ENCODE peak calls at places on chromosomes 7 and 10, in five cellular contexts. One of them, this sample, is unnamed.

GRCh38 chr7:157932498-157933218 is 595.9 kb downstream of the DNAJB6 start:
- DNase-seq in transverse colon: no peak
- DNase-seq in GM23338: no peak
- DNase-seq in sigmoid colon: no peak
- DNase-seq in MM.1S: no peak
- DNase-seq in this sample: no peak

GRCh38 chr10:93947055-93947454 is 46.7 kb upstream of the PLCE1 start:
- DNase-seq in transverse colon: no peak
- DNase-seq in MM.1S: no peak
- DNase-seq in GM23338: peak
- DNase-seq in sigmoid colon: no peak
- DNase-seq in this sample: no peak

GRCh38 chr7:84686373-84686772 is 491.8 kb upstream of the SEMA3A start:
- DNase-seq in MM.1S: no peak
- DNase-seq in sigmoid colon: no peak
- DNase-seq in GM23338: no peak
- DNase-seq in transverse colon: no peak
- DNase-seq in this sample: no peak

GRCh38 chr7:25944777-25945176 is 207.2 kb upstream of the NFE2L3 start:
- DNase-seq in transverse colon: peak
- DNase-seq in MM.1S: no peak
- DNase-seq in sigmoid colon: no peak
- DNase-seq in GM23338: peak
- DNase-seq in this sample: no peak

GRCh38 chr10:64306888-64307287 is 785.7 kb downstream of the REEP3 start:
- DNase-seq in MM.1S: no peak
- DNase-seq in GM23338: no peak
- DNase-seq in sigmoid colon: no peak
- DNase-seq in transverse colon: no peak
- DNase-seq in this sample: no peak

GRCh38 chr7:154753226-154753625 is 249.7 kb downstream of the PAXIP1 start:
- DNase-seq in sigmoid colon: no peak
- DNase-seq in transverse colon: no peak
- DNase-seq in GM23338: no peak
- DNase-seq in MM.1S: no peak
- DNase-seq in this sample: no peak

GRCh38 chr10:77889277-77889903 is 37.2 kb downstream of the DLG5 start:
- DNase-seq in transverse colon: peak
- DNase-seq in sigmoid colon: no peak
- DNase-seq in GM23338: peak
- DNase-seq in MM.1S: no peak
- DNase-seq in this sample: no peak

GRCh38 chr10:8137272-8137680 is 82.8 kb downstream of the GATA3 start:
- DNase-seq in GM23338: no peak
- DNase-seq in sigmoid colon: no peak
- DNase-seq in transverse colon: no peak
- DNase-seq in MM.1S: no peak
- DNase-seq in this sample: no peak

GRCh38 chr10:129963831-129964501 is at the start of gene EBF3:
- DNase-seq in transverse colon: peak
- DNase-seq in MM.1S: no peak
- DNase-seq in sigmoid colon: peak
- DNase-seq in GM23338: peak
- DNase-seq in this sample: no peak

GRCh38 chr10:110850990-110851389 is 20.7 kb upstream of the PDCD4 start:
- DNase-seq in sigmoid colon: peak
- DNase-seq in transverse colon: no peak
- DNase-seq in MM.1S: no peak
- DNase-seq in GM23338: no peak
- DNase-seq in this sample: no peak

GRCh38 chr7:14380881-14381280 is 391.4 kb upstream of the ETV1 start:
- DNase-seq in sigmoid colon: no peak
- DNase-seq in transverse colon: no peak
- DNase-seq in MM.1S: no peak
- DNase-seq in GM23338: peak
- DNase-seq in this sample: no peak

GRCh38 chr10:88168171-88169036 is 305.0 kb downstream of the PTEN start:
- DNase-seq in GM23338: no peak
- DNase-seq in transverse colon: no peak
- DNase-seq in sigmoid colon: no peak
- DNase-seq in MM.1S: no peak
- DNase-seq in this sample: no peak

GRCh38 chr7:127391591-127392181 is 822 bp downstream of the ZNF800 start:
- DNase-seq in MM.1S: peak
- DNase-seq in GM23338: peak
- DNase-seq in transverse colon: peak
- DNase-seq in sigmoid colon: no peak
- DNase-seq in this sample: no peak

GRCh38 chr10:93594518-93594917 is 6.5 kb downstream of the RBP4 start:
- DNase-seq in sigmoid colon: no peak
- DNase-seq in transverse colon: no peak
- DNase-seq in GM23338: no peak
- DNase-seq in MM.1S: no peak
- DNase-seq in this sample: no peak

GRCh38 chr10:69800109-69800508 is 1.6 kb upstream of the COL13A1 start:
- DNase-seq in MM.1S: peak
- DNase-seq in sigmoid colon: no peak
- DNase-seq in transverse colon: peak
- DNase-seq in GM23338: peak
- DNase-seq in this sample: no peak

GRCh38 chr10:89236221-89236620 is 15.4 kb downstream of the LIPA start:
- DNase-seq in GM23338: no peak
- DNase-seq in MM.1S: no peak
- DNase-seq in transverse colon: no peak
- DNase-seq in sigmoid colon: no peak
- DNase-seq in this sample: no peak

GRCh38 chr7:96004598-96004997 is 232.2 kb downstream of the DYNC1I1 start:
- DNase-seq in GM23338: no peak
- DNase-seq in transverse colon: no peak
- DNase-seq in sigmoid colon: no peak
- DNase-seq in MM.1S: no peak
- DNase-seq in this sample: no peak

GRCh38 chr10:80104066-80104926 is 25.8 kb downstream of the TMEM254 start:
- DNase-seq in GM23338: no peak
- DNase-seq in MM.1S: no peak
- DNase-seq in sigmoid colon: no peak
- DNase-seq in transverse colon: no peak
- DNase-seq in this sample: peak

GRCh38 chr10:78196964-78197363 is 163.3 kb downstream of the RPS24 start:
- DNase-seq in GM23338: no peak
- DNase-seq in sigmoid colon: no peak
- DNase-seq in transverse colon: no peak
- DNase-seq in MM.1S: no peak
- DNase-seq in this sample: no peak

GRCh38 chr10:61792921-61793320 is 108.6 kb upstream of the ARID5B start:
- DNase-seq in transverse colon: no peak
- DNase-seq in GM23338: no peak
- DNase-seq in MM.1S: no peak
- DNase-seq in sigmoid colon: no peak
- DNase-seq in this sample: no peak

DNA sequence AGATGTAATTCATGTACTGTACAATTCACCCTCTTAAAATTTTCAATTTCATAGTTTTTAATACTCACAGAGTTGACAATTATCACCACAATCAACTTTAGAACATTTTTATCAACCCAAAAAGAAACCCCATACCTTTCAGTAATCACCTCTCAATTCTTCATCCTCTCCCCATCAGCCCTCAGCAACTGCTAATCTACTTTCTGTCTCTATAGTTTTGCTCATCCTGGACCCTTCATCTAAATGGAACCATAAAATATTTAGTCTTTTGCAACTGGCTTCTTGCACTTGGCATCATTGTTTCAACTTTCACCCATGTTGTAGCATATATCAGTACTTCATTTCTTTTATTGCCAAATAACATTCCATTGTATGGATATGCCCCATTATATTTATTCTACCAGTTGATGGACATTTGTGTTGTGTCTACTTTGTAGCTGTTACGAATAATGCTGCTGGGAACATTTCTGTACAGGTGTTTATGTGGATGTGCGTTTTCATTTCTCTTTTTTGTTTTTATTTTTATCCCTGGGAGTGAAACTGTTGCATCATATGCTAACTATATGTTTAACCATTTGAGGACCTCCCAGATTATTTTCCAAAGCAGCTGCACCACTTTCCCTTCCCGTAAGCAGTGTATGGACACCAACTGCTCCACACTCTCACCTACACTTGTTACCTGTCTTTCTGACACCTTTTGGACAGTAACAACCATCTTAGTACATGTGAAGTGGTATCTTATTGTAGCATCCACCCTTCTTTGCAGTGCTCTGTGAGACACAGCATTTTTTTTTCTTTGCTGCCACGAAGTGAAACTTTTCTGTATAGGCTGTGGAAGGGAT is 65.4 kb upstream of the APBB1IP start:
- DNase-seq in MM.1S: peak
- DNase-seq in GM23338: no peak
- DNase-seq in sigmoid colon: no peak
- DNase-seq in transverse colon: no peak
- DNase-seq in this sample: no peak
- H3K4me3 ChIP-seq in MM.1S: peak
- H3K4me3 ChIP-seq in GM23338: no peak
- H3K4me3 ChIP-seq in sigmoid colon: no peak
- H3K4me3 ChIP-seq in transverse colon: no peak
- H3K4me3 ChIP-seq in this sample: no peak

DNA sequence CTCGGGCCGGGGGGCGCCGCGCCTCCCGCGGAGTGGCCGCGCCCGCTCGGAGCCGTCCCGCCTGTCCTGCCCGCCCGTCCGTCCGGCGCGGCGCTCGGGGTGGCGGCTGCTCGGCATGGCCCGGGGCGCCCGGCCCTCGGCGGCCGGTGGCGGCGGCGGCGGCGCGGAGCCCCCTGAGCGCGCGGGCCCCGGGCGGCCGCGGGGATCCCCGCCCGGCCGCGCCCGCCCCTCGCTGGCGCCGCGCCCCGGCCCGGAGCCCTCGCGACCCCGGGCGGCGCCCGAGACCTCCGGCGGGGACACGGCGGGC is 373 bp downstream of the SDK1 start:
- DNase-seq in MM.1S: no peak
- DNase-seq in GM23338: no peak
- DNase-seq in transverse colon: no peak
- DNase-seq in sigmoid colon: no peak
- DNase-seq in this sample: no peak
- H3K4me3 ChIP-seq in MM.1S: no peak
- H3K4me3 ChIP-seq in GM23338: peak
- H3K4me3 ChIP-seq in transverse colon: peak
- H3K4me3 ChIP-seq in sigmoid colon: peak
- H3K4me3 ChIP-seq in this sample: no peak

DNA sequence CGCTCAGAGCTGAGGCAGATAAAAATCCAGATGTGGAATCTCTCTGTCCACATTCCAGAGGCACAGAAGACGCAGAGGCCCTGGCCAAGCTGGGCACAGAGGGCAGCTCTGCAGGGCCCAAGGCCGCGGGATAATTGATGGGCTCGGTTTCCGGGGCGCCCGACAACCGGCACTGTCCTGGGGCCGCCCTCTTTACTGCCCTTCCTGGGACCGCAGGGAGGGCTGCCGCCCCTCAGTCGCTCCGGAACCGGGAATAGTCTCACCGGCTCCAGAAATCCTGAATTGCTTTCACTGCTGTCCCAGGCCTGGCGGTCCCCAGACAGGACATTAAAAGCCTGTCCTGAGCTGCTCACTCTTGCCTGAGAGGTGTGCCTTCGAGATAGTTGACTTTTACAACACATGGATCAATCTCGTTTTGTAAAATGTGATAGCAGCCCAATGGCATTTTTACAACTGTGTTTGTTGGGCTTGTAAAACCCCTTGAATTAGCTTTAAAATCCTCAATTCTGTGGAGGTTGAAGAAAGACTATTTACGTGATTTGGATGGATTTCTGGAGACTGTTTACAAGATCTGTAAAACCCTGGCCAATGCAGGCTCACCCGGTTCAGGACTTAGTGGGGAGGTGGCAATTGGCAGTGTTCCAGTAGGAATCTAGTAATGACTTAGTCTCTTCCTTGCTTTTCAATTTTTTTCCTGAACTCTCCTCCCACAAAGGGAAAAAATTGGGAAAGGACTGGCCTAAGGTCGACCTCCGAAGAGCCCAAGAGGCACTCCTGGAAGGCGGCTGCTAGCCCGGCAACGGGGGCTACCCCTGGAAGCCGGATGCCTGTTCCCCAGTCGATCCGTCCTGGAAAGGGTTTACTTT is 1.4 kb upstream of the HOXA6 start:
- DNase-seq in sigmoid colon: peak
- DNase-seq in MM.1S: no peak
- DNase-seq in GM23338: peak
- DNase-seq in transverse colon: peak
- DNase-seq in this sample: no peak
- H3K4me3 ChIP-seq in sigmoid colon: peak
- H3K4me3 ChIP-seq in MM.1S: no peak
- H3K4me3 ChIP-seq in GM23338: no peak
- H3K4me3 ChIP-seq in transverse colon: peak
- H3K4me3 ChIP-seq in this sample: no peak

GRCh38 chr7:90345016-90345415 is 1.5 kb upstream of the GTPBP10 start:
- DNase-seq in transverse colon: no peak
- DNase-seq in MM.1S: no peak
- DNase-seq in GM23338: no peak
- DNase-seq in sigmoid colon: no peak
- DNase-seq in this sample: no peak
- H3K4me3 ChIP-seq in transverse colon: no peak
- H3K4me3 ChIP-seq in MM.1S: no peak
- H3K4me3 ChIP-seq in GM23338: peak
- H3K4me3 ChIP-seq in sigmoid colon: no peak
- H3K4me3 ChIP-seq in this sample: no peak

GRCh38 chr10:117166420-117167345 is 28.6 kb upstream of the VAX1 start:
- DNase-seq in sigmoid colon: no peak
- DNase-seq in transverse colon: no peak
- DNase-seq in MM.1S: no peak
- DNase-seq in GM23338: no peak
- DNase-seq in this sample: no peak

GRCh38 chr10:117164878-117165556 is 26.9 kb upstream of the VAX1 start:
- DNase-seq in sigmoid colon: no peak
- DNase-seq in transverse colon: no peak
- DNase-seq in MM.1S: no peak
- DNase-seq in GM23338: no peak
- DNase-seq in this sample: no peak

GRCh38 chr10:117163954-117164292 is 25.9 kb upstream of the VAX1 start:
- DNase-seq in GM23338: no peak
- DNase-seq in transverse colon: no peak
- DNase-seq in MM.1S: no peak
- DNase-seq in sigmoid colon: no peak
- DNase-seq in this sample: no peak

GRCh38 chr10:117167346-117168134 is 29.5 kb upstream of the VAX1 start:
- DNase-seq in transverse colon: no peak
- DNase-seq in MM.1S: no peak
- DNase-seq in GM23338: no peak
- DNase-seq in sigmoid colon: no peak
- DNase-seq in this sample: no peak

GRCh38 chr10:117165557-117166419 is 27.7 kb upstream of the VAX1 start:
- DNase-seq in transverse colon: peak
- DNase-seq in sigmoid colon: no peak
- DNase-seq in GM23338: peak
- DNase-seq in MM.1S: no peak
- DNase-seq in this sample: no peak
- H3K4me3 ChIP-seq in transverse colon: peak
- H3K4me3 ChIP-seq in sigmoid colon: peak
- H3K4me3 ChIP-seq in GM23338: peak
- H3K4me3 ChIP-seq in MM.1S: no peak
- H3K4me3 ChIP-seq in this sample: no peak